ENCODE peak calls at places on chromosome 13, in four cellular contexts. F is erythroblast, K is lower leg skin, P is uterus. X is an unnamed sample.

GRCh38 chr13:110308377-110309158 is 1.5 kb downstream of the COL4A2 start:
- DNase-seq in P (peak; percentile 44), K (no peak), F (no peak), X (peak; percentile 67)

GRCh38 chr13:48370815-48371214 is 42.1 kb downstream of the LPAR6 start:
- DNase-seq in K (no peak), F (no peak), P (no peak), X (no peak)

GRCh38 chr13:77565635-77566034 is 30.1 kb downstream of the SCEL start:
- DNase-seq in P (no peak), F (peak; percentile 14), K (no peak), X (no peak)

GRCh38 chr13:93226623-93227279 is at the start of gene GPC6:
- DNase-seq in K (no peak), F (peak; percentile 1), P (no peak), X (peak; percentile 62)

GRCh38 chr13:23506821-23507210 is 63.4 kb upstream of the TNFRSF19 start:
- DNase-seq in K (no peak), F (no peak), P (no peak), X (no peak)

GRCh38 chr13:31020996-31021395 is 88.5 kb downstream of the TEX26 start:
- DNase-seq in K (no peak), P (no peak), F (no peak), X (no peak)

GRCh38 chr13:57253551-57253950 is 86.6 kb downstream of the PRR20E start:
- DNase-seq in P (no peak), K (no peak), F (no peak), X (no peak)

GRCh38 chr13:114013336-114013735 is 39.5 kb upstream of the C13orf46 start:
- DNase-seq in F (no peak), P (no peak), K (no peak), X (no peak)

GRCh38 chr13:34751044-34751443 is 191.0 kb upstream of the NBEA start:
- DNase-seq in P (no peak), F (no peak), K (no peak), X (no peak)

GRCh38 chr13:36183901-36184300 is 30.5 kb downstream of the SOHLH2 start:
- DNase-seq in K (no peak), F (no peak), P (no peak), X (no peak)

GRCh38 chr13:64274481-64275217 is 2859.0 kb upstream of the PCDH20 start:
- DNase-seq in F (peak; percentile 3), K (no peak), P (no peak), X (no peak)

GRCh38 chr13:50797081-50797480 is 46.4 kb downstream of the DLEU7 start:
- DNase-seq in F (no peak), P (no peak), K (no peak), X (no peak)

GRCh38 chr13:27969866-27970229 is 733 bp upstream of the CDX2 start:
- DNase-seq in P (no peak), F (no peak), K (no peak), X (no peak)

GRCh38 chr13:27972619-27972877 is 3.4 kb upstream of the CDX2 start:
- DNase-seq in K (no peak), P (no peak), F (no peak), X (no peak)

GRCh38 chr13:27970382-27971235 is 1.5 kb upstream of the CDX2 start:
- DNase-seq in P (no peak), F (no peak), K (no peak), X (no peak)

GRCh38 chr13:27971776-27972618 is 2.9 kb upstream of the CDX2 start:
- DNase-seq in F (no peak), P (no peak), K (no peak), X (no peak)

DNA sequence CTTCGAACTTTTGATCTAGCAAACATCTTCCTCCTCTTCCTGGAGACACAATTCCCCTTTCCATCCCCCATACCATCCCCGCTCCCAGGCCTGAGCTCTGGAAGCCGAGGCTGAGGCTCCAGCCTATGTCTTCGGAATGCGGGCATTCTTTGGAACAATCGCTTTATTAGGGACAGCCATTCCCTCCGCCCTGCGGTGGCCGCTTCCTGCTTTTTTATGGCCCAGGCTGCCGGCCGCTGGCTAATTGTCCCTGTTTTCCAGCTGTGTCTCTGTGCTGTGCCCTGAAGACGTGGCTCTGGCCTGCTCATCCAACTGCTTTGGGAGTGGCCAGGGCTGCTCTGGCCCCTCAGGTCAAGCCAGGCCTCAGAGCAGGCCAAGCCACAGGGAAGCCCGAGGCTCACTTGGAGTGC is 2.1 kb upstream of the CDX2 start:
- DNase-seq in K (no peak), F (no peak), P (no peak), X (no peak)
- TF ChIP-seq POLR2A in K (no peak), F (no peak), P (no peak), X (no peak)

GRCh38 chr13:103157434-103158145 is 91.4 kb upstream of the SLC10A2 start:
- DNase-seq in F (no peak), K (no peak), P (no peak), X (no peak)
- TF ChIP-seq POLR2A in F (no peak), K (no peak), P (no peak), X (no peak)

GRCh38 chr13:40537146-40537895 is 129.1 kb downstream of the FOXO1 start:
- DNase-seq in K (no peak), P (no peak), F (no peak), X (no peak)

GRCh38 chr13:40534456-40534855 is 132.0 kb downstream of the FOXO1 start:
- DNase-seq in F (no peak), P (no peak), K (no peak), X (no peak)

GRCh38 chr13:40535345-40535836 is 131.1 kb downstream of the FOXO1 start:
- DNase-seq in F (no peak), K (no peak), P (no peak), X (no peak)

GRCh38 chr13:40533072-40533471 is 133.4 kb downstream of the FOXO1 start:
- DNase-seq in F (no peak), K (no peak), P (no peak), X (no peak)

GRCh38 chr13:40536443-40537113 is 129.9 kb downstream of the FOXO1 start:
- DNase-seq in K (peak; percentile 81), P (no peak), F (no peak), X (no peak)
- TF ChIP-seq POLR2A in K (no peak), P (no peak), F (no peak), X (no peak)

GRCh38 chr13:29850213-29850898 is at the start of gene UBL3:
- DNase-seq in K (peak; percentile 96), F (peak; percentile 96), P (peak; percentile 96), X (peak; percentile 69)
- TF ChIP-seq POLR2A in K (no peak), F (peak; percentile 45), P (peak; percentile 91), X (peak; percentile 45)

GRCh38 chr13:82848766-82849165 is 1033.5 kb downstream of the SLITRK1 start:
- DNase-seq in K (no peak), F (no peak), P (no peak), X (no peak)
- TF ChIP-seq POLR2A in K (no peak), F (no peak), P (no peak), X (no peak)

DNA sequence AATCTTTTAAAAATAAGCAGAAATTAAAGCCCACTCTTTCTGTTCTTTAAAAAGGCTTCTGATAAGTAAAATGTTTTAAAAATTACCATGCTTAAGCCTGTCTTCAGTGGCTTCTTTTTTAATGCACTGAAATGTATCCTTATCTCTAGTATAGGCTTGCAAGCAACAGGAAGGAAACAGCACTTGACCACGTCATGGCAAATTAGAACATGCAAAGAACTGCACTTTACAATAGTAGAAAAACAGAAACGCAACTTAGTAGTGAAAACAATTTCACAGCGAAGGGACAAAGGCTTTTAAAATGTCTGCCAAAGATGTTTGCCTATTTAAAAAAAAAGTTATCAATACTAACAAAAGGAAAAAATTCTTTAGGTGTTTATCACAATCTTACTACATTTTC is 36.3 kb downstream of the ELF1 start:
- DNase-seq in F (peak; percentile 88), K (peak; percentile 62), P (no peak), X (no peak)
- TF ChIP-seq POLR2A in F (peak; percentile 63), K (no peak), P (peak; percentile 43), X (no peak)

GRCh38 chr13:40986328-40986856 is 32.7 kb downstream of the ELF1 start:
- DNase-seq in F (no peak), P (no peak), K (no peak), X (no peak)
- TF ChIP-seq POLR2A in F (no peak), P (no peak), K (no peak), X (no peak)